ENCODE peak calls at places on chromosomes 3 and 15, in seven cellular contexts. D is stimulated activated CD4-positive, alpha-beta T cell treated with anti-CD3 and anti-CD28 coated beads, Interleukin-1b, Interleukin-23, amount 100 ng/mL, for 4 hours; Q is T-helper 2 cell; U is HT-29; K is astrocyte of the spinal cord; R is AML-193; X is RKO. I is an unnamed sample.

GRCh38 chr15:88624156-88624970 is 3.2 kb downstream of the AEN start:
- DNase-seq in D (no peak), Q (peak), U (no peak), K (peak), R (no peak), X (no peak), I (peak)

GRCh38 chr3:174302746-174303315 is 556.3 kb upstream of the NAALADL2 start:
- DNase-seq in D (no peak), Q (no peak), U (no peak), K (no peak), R (no peak), X (no peak), I (no peak)

GRCh38 chr3:72836923-72837322 is 11.3 kb downstream of the SHQ1 start:
- DNase-seq in D (no peak), Q (no peak), U (no peak), K (peak), R (no peak), X (no peak), I (no peak)

GRCh38 chr15:99445272-99445850 is 120.4 kb upstream of the MEF2A start:
- DNase-seq in D (no peak), Q (no peak), U (no peak), K (no peak), R (no peak), X (no peak), I (no peak)

GRCh38 chr3:20054549-20054987 is 14.3 kb downstream of the KAT2B start:
- DNase-seq in D (peak), Q (peak), U (peak), K (peak), R (peak), X (peak), I (peak)

GRCh38 chr3:128074851-128075515 is 22.7 kb downstream of the SEC61A1 start:
- DNase-seq in D (no peak), Q (no peak), U (no peak), K (no peak), R (no peak), X (no peak), I (no peak)

GRCh38 chr15:90425726-90426346 is 37.8 kb downstream of the IQGAP1 start:
- DNase-seq in D (no peak), Q (no peak), U (peak), K (no peak), R (no peak), X (no peak), I (no peak)

GRCh38 chr3:139506792-139507191 is 30.5 kb upstream of the RBP2 start:
- DNase-seq in D (no peak), Q (no peak), U (peak), K (no peak), R (no peak), X (peak), I (no peak)

GRCh38 chr3:65855370-65856100 is 183.2 kb downstream of the MAGI1 start:
- DNase-seq in D (no peak), Q (no peak), U (no peak), K (no peak), R (no peak), X (no peak), I (no peak)

GRCh38 chr3:195080571-195081141 is 190.3 kb downstream of the XXYLT1 start:
- DNase-seq in D (no peak), Q (no peak), U (no peak), K (no peak), R (no peak), X (no peak), I (no peak)

GRCh38 chr3:6697722-6698121 is 163.2 kb upstream of the GRM7 start:
- DNase-seq in D (no peak), Q (no peak), U (no peak), K (no peak), R (no peak), X (no peak), I (no peak)

GRCh38 chr3:38643592-38643991 is 5.9 kb downstream of the SCN5A start:
- DNase-seq in D (no peak), Q (no peak), U (no peak), K (no peak), R (no peak), X (no peak), I (no peak)

GRCh38 chr3:142976621-142977398 is 13.3 kb upstream of the PAQR9 start:
- DNase-seq in D (no peak), Q (no peak), U (peak), K (peak), R (peak), X (peak), I (no peak)

GRCh38 chr3:87198774-87199173 is 28.3 kb upstream of the CHMP2B start:
- DNase-seq in D (no peak), Q (no peak), U (no peak), K (no peak), R (no peak), X (no peak), I (no peak)

GRCh38 chr15:60022379-60022741 is 18.2 kb downstream of the FOXB1 start:
- DNase-seq in D (no peak), Q (no peak), U (no peak), K (no peak), R (no peak), X (no peak), I (no peak)

GRCh38 chr15:82031871-82032270 is 13.9 kb downstream of the MEX3B start:
- DNase-seq in D (no peak), Q (no peak), U (no peak), K (no peak), R (no peak), X (no peak), I (no peak)

GRCh38 chr3:57143886-57144459 is 21.2 kb downstream of the IL17RD start:
- DNase-seq in D (no peak), Q (no peak), U (no peak), K (no peak), R (no peak), X (no peak), I (no peak)

GRCh38 chr3:168426196-168426595 is 330.5 kb upstream of the GOLIM4 start:
- DNase-seq in D (no peak), Q (no peak), U (no peak), K (peak), R (no peak), X (no peak), I (no peak)

GRCh38 chr15:32029409-32029861 is 880 bp upstream of the CHRNA7 start:
- DNase-seq in D (no peak), Q (peak), U (peak), K (peak), R (no peak), X (peak), I (no peak)

GRCh38 chr3:183818041-183818620 is 7.2 kb downstream of the MAP6D1 start:
- DNase-seq in D (no peak), Q (no peak), U (no peak), K (no peak), R (no peak), X (no peak), I (no peak)

GRCh38 chr15:74233864-74234597 is 2.1 kb upstream of the CCDC33 start:
- DNase-seq in D (no peak), Q (no peak), U (no peak), K (no peak), R (no peak), X (no peak), I (no peak)

GRCh38 chr15:49855917-49856637 is 235.2 kb downstream of the DTWD1 start:
- DNase-seq in D (no peak), Q (no peak), U (no peak), K (peak), R (peak), X (no peak), I (no peak)

GRCh38 chr15:62327386-62327785 is 162.3 kb upstream of the C2CD4B start:
- DNase-seq in D (no peak), Q (no peak), U (no peak), K (no peak), R (no peak), X (no peak), I (no peak)

GRCh38 chr15:30073915-30074314 is 8.8 kb upstream of the GOLGA8J start:
- DNase-seq in D (no peak), Q (no peak), U (no peak), K (no peak), R (no peak), X (no peak), I (no peak)

GRCh38 chr3:190070623-190071347 is 49.9 kb downstream of the P3H2 start:
- DNase-seq in D (no peak), Q (no peak), U (no peak), K (peak), R (no peak), X (no peak), I (no peak)

GRCh38 chr15:70833897-70834765 is 19.8 kb downstream of the LARP6 start:
- DNase-seq in D (no peak), Q (no peak), U (peak), K (peak), R (no peak), X (no peak), I (no peak)

GRCh38 chr15:22262613-22263020 is 182.3 kb downstream of the OR4M2 start:
- DNase-seq in D (no peak), Q (peak), U (no peak), K (no peak), R (no peak), X (no peak), I (no peak)

GRCh38 chr3:158775001-158775400 is 26.9 kb upstream of the MFSD1 start:
- DNase-seq in D (no peak), Q (no peak), U (no peak), K (no peak), R (no peak), X (no peak), I (no peak)

GRCh38 chr15:70154440-70155347 is 57.0 kb upstream of the TLE3 start:
- DNase-seq in D (no peak), Q (no peak), U (no peak), K (no peak), R (no peak), X (no peak), I (no peak)

GRCh38 chr15:51267714-51268105 is 70.7 kb downstream of the CYP19A1 start:
- DNase-seq in D (no peak), Q (peak), U (peak), K (no peak), R (no peak), X (no peak), I (no peak)

GRCh38 chr15:23073890-23074631 is 34.7 kb upstream of the TUBGCP5 start:
- DNase-seq in D (no peak), Q (no peak), U (peak), K (no peak), R (no peak), X (no peak), I (no peak)

GRCh38 chr3:142987080-142987700 is 14.2 kb upstream of the U2SURP start:
- DNase-seq in D (no peak), Q (peak), U (peak), K (peak), R (peak), X (peak), I (no peak)

GRCh38 chr3:134795776-134796312 is 784 bp downstream of the EPHB1 start:
- DNase-seq in D (no peak), Q (peak), U (no peak), K (peak), R (no peak), X (no peak), I (no peak)

I was measured in effector memory CD8-positive, alpha-beta T cell.